ENCODE peak calls at places on chromosomes 1 and 21, in six cellular contexts. One of them, this sample, is unnamed.
A peak's percentile ranks its signal among the peaks of the same experiment; 100 is the strongest.

GRCh38 chr1:117541585-117541984 is 64.3 kb upstream of the TENT5C start:
- DNase-seq in Daoy: no peak
- DNase-seq in OCI-LY7: no peak
- DNase-seq in activated CD8-positive, alpha-beta memory T cell treated with anti-CD3 and anti-CD28 coated beads for 1 hour: no peak
- DNase-seq in NCI-H1694: no peak
- DNase-seq in T1000: no peak
- DNase-seq in this sample: no peak

GRCh38 chr1:155910621-155911121 is 478 bp downstream of the RIT1 start:
- DNase-seq in NCI-H1694: no peak
- DNase-seq in OCI-LY7: peak; percentile 31
- DNase-seq in T1000: no peak
- DNase-seq in activated CD8-positive, alpha-beta memory T cell treated with anti-CD3 and anti-CD28 coated beads for 1 hour: no peak
- DNase-seq in Daoy: peak; percentile 41
- DNase-seq in this sample: peak; percentile 24

GRCh38 chr1:58883888-58884482 is 100.1 kb upstream of the JUN start:
- DNase-seq in T1000: no peak
- DNase-seq in OCI-LY7: no peak
- DNase-seq in NCI-H1694: no peak
- DNase-seq in Daoy: no peak
- DNase-seq in activated CD8-positive, alpha-beta memory T cell treated with anti-CD3 and anti-CD28 coated beads for 1 hour: no peak
- DNase-seq in this sample: no peak

GRCh38 chr1:93635614-93636543 is 45.8 kb downstream of the BCAR3 start:
- DNase-seq in Daoy: no peak
- DNase-seq in T1000: no peak
- DNase-seq in NCI-H1694: no peak
- DNase-seq in activated CD8-positive, alpha-beta memory T cell treated with anti-CD3 and anti-CD28 coated beads for 1 hour: no peak
- DNase-seq in OCI-LY7: no peak
- DNase-seq in this sample: no peak

GRCh38 chr1:15852828-15853302 is 5.4 kb downstream of the SPEN start:
- DNase-seq in Daoy: no peak
- DNase-seq in OCI-LY7: no peak
- DNase-seq in T1000: no peak
- DNase-seq in activated CD8-positive, alpha-beta memory T cell treated with anti-CD3 and anti-CD28 coated beads for 1 hour: no peak
- DNase-seq in NCI-H1694: no peak
- DNase-seq in this sample: no peak

GRCh38 chr1:197771904-197772561 is 3.2 kb downstream of the DENND1B start:
- DNase-seq in Daoy: no peak
- DNase-seq in OCI-LY7: no peak
- DNase-seq in activated CD8-positive, alpha-beta memory T cell treated with anti-CD3 and anti-CD28 coated beads for 1 hour: no peak
- DNase-seq in NCI-H1694: no peak
- DNase-seq in T1000: no peak
- DNase-seq in this sample: no peak

GRCh38 chr1:77642941-77643340 is 39.5 kb downstream of the ZZZ3 start:
- DNase-seq in T1000: no peak
- DNase-seq in OCI-LY7: no peak
- DNase-seq in NCI-H1694: no peak
- DNase-seq in activated CD8-positive, alpha-beta memory T cell treated with anti-CD3 and anti-CD28 coated beads for 1 hour: no peak
- DNase-seq in Daoy: no peak
- DNase-seq in this sample: no peak

GRCh38 chr1:27372808-27373690 is 1.6 kb downstream of the FCN3 start:
- DNase-seq in NCI-H1694: no peak
- DNase-seq in T1000: no peak
- DNase-seq in OCI-LY7: no peak
- DNase-seq in Daoy: no peak
- DNase-seq in activated CD8-positive, alpha-beta memory T cell treated with anti-CD3 and anti-CD28 coated beads for 1 hour: no peak
- DNase-seq in this sample: no peak

GRCh38 chr1:26327956-26328362 is 10.2 kb downstream of the CD52 start:
- DNase-seq in OCI-LY7: peak; percentile 79
- DNase-seq in Daoy: no peak
- DNase-seq in NCI-H1694: peak; percentile 57
- DNase-seq in T1000: no peak
- DNase-seq in activated CD8-positive, alpha-beta memory T cell treated with anti-CD3 and anti-CD28 coated beads for 1 hour: no peak
- DNase-seq in this sample: no peak

GRCh38 chr1:9265037-9265436 is 27.7 kb upstream of the SPSB1 start:
- DNase-seq in Daoy: no peak
- DNase-seq in T1000: no peak
- DNase-seq in NCI-H1694: no peak
- DNase-seq in OCI-LY7: no peak
- DNase-seq in activated CD8-positive, alpha-beta memory T cell treated with anti-CD3 and anti-CD28 coated beads for 1 hour: no peak
- DNase-seq in this sample: no peak

GRCh38 chr1:45635211-45635610 is 11.4 kb upstream of the CCDC17 start:
- DNase-seq in OCI-LY7: no peak
- DNase-seq in Daoy: no peak
- DNase-seq in T1000: no peak
- DNase-seq in activated CD8-positive, alpha-beta memory T cell treated with anti-CD3 and anti-CD28 coated beads for 1 hour: no peak
- DNase-seq in NCI-H1694: no peak
- DNase-seq in this sample: no peak

GRCh38 chr21:42614811-42615342 is 38.5 kb upstream of the PDE9A start:
- DNase-seq in Daoy: peak; percentile 61
- DNase-seq in activated CD8-positive, alpha-beta memory T cell treated with anti-CD3 and anti-CD28 coated beads for 1 hour: no peak
- DNase-seq in T1000: no peak
- DNase-seq in NCI-H1694: no peak
- DNase-seq in OCI-LY7: peak; percentile 18
- DNase-seq in this sample: no peak

GRCh38 chr1:166679369-166679768 is 159.9 kb upstream of the POGK start:
- DNase-seq in OCI-LY7: no peak
- DNase-seq in NCI-H1694: no peak
- DNase-seq in T1000: no peak
- DNase-seq in Daoy: no peak
- DNase-seq in activated CD8-positive, alpha-beta memory T cell treated with anti-CD3 and anti-CD28 coated beads for 1 hour: no peak
- DNase-seq in this sample: no peak

GRCh38 chr1:238927899-238928298 is 458.5 kb upstream of the CHRM3 start:
- DNase-seq in activated CD8-positive, alpha-beta memory T cell treated with anti-CD3 and anti-CD28 coated beads for 1 hour: no peak
- DNase-seq in NCI-H1694: no peak
- DNase-seq in T1000: no peak
- DNase-seq in Daoy: no peak
- DNase-seq in OCI-LY7: no peak
- DNase-seq in this sample: no peak

GRCh38 chr1:244106173-244106572 is 55.1 kb downstream of the ZBTB18 start:
- DNase-seq in activated CD8-positive, alpha-beta memory T cell treated with anti-CD3 and anti-CD28 coated beads for 1 hour: no peak
- DNase-seq in OCI-LY7: no peak
- DNase-seq in NCI-H1694: no peak
- DNase-seq in T1000: no peak
- DNase-seq in Daoy: no peak
- DNase-seq in this sample: no peak

GRCh38 chr1:23585321-23586022 is 26.2 kb upstream of the ID3 start:
- DNase-seq in activated CD8-positive, alpha-beta memory T cell treated with anti-CD3 and anti-CD28 coated beads for 1 hour: no peak
- DNase-seq in OCI-LY7: no peak
- DNase-seq in Daoy: peak; percentile 80
- DNase-seq in NCI-H1694: no peak
- DNase-seq in T1000: peak; percentile 40
- DNase-seq in this sample: no peak

GRCh38 chr1:22132517-22133235 is 10.2 kb downstream of the WNT4 start:
- DNase-seq in activated CD8-positive, alpha-beta memory T cell treated with anti-CD3 and anti-CD28 coated beads for 1 hour: no peak
- DNase-seq in T1000: peak; percentile 52
- DNase-seq in OCI-LY7: no peak
- DNase-seq in NCI-H1694: no peak
- DNase-seq in Daoy: peak; percentile 92
- DNase-seq in this sample: no peak

GRCh38 chr1:182249201-182249676 is 142.4 kb downstream of the GLUL start:
- DNase-seq in activated CD8-positive, alpha-beta memory T cell treated with anti-CD3 and anti-CD28 coated beads for 1 hour: no peak
- DNase-seq in NCI-H1694: no peak
- DNase-seq in Daoy: no peak
- DNase-seq in OCI-LY7: no peak
- DNase-seq in T1000: no peak
- DNase-seq in this sample: peak; percentile 20

GRCh38 chr1:19405761-19406481 is 79.4 kb downstream of the CAPZB start:
- DNase-seq in activated CD8-positive, alpha-beta memory T cell treated with anti-CD3 and anti-CD28 coated beads for 1 hour: no peak
- DNase-seq in NCI-H1694: peak; percentile 56
- DNase-seq in T1000: no peak
- DNase-seq in Daoy: no peak
- DNase-seq in OCI-LY7: no peak
- DNase-seq in this sample: peak; percentile 84

GRCh38 chr1:6170742-6171201 is 9.3 kb downstream of the CHD5 start:
- DNase-seq in OCI-LY7: no peak
- DNase-seq in NCI-H1694: no peak
- DNase-seq in Daoy: no peak
- DNase-seq in T1000: no peak
- DNase-seq in activated CD8-positive, alpha-beta memory T cell treated with anti-CD3 and anti-CD28 coated beads for 1 hour: no peak
- DNase-seq in this sample: no peak